ENCODE peak calls at places on chromosomes 12 and 14, in six cellular contexts. One of them, this sample, is unnamed.

GRCh38 chr12:6953417-6954315 is 2.5 kb downstream of the PTPN6 start:
- DNase-seq in adrenal gland: no peak
- DNase-seq in cardiac fibroblast: peak; percentile 47
- DNase-seq in effector memory CD4-positive, alpha-beta T cell: peak; percentile 78
- DNase-seq in IMR-90: no peak
- DNase-seq in transverse colon: peak; percentile 79
- DNase-seq in this sample: no peak

GRCh38 chr12:129332286-129332685 is 479.0 kb downstream of the GLT1D1 start:
- DNase-seq in adrenal gland: no peak
- DNase-seq in cardiac fibroblast: no peak
- DNase-seq in effector memory CD4-positive, alpha-beta T cell: no peak
- DNase-seq in IMR-90: no peak
- DNase-seq in transverse colon: no peak
- DNase-seq in this sample: no peak

GRCh38 chr12:105775351-105775750 is 363.4 kb downstream of the NUAK1 start:
- DNase-seq in adrenal gland: no peak
- DNase-seq in cardiac fibroblast: peak; percentile 72
- DNase-seq in effector memory CD4-positive, alpha-beta T cell: no peak
- DNase-seq in IMR-90: peak; percentile 23
- DNase-seq in transverse colon: no peak
- DNase-seq in this sample: peak; percentile 62

GRCh38 chr12:96236221-96236822 is 42.1 kb downstream of the ELK3 start:
- DNase-seq in adrenal gland: peak; percentile 46
- DNase-seq in cardiac fibroblast: peak; percentile 50
- DNase-seq in effector memory CD4-positive, alpha-beta T cell: no peak
- DNase-seq in IMR-90: peak; percentile 51
- DNase-seq in transverse colon: peak; percentile 25
- DNase-seq in this sample: peak; percentile 90

GRCh38 chr12:52501490-52501889 is 8.4 kb upstream of the KRT6A start:
- DNase-seq in adrenal gland: no peak
- DNase-seq in cardiac fibroblast: peak; percentile 28
- DNase-seq in effector memory CD4-positive, alpha-beta T cell: no peak
- DNase-seq in IMR-90: no peak
- DNase-seq in transverse colon: no peak
- DNase-seq in this sample: no peak

GRCh38 chr12:2691340-2692111 is 103.2 kb upstream of the FKBP4 start:
- DNase-seq in adrenal gland: no peak
- DNase-seq in cardiac fibroblast: no peak
- DNase-seq in effector memory CD4-positive, alpha-beta T cell: no peak
- DNase-seq in IMR-90: no peak
- DNase-seq in transverse colon: peak; percentile 45
- DNase-seq in this sample: no peak

GRCh38 chr12:60529723-60530122 is 933.9 kb downstream of the SLC16A7 start:
- DNase-seq in adrenal gland: no peak
- DNase-seq in cardiac fibroblast: no peak
- DNase-seq in effector memory CD4-positive, alpha-beta T cell: no peak
- DNase-seq in IMR-90: no peak
- DNase-seq in transverse colon: no peak
- DNase-seq in this sample: no peak

GRCh38 chr12:57518176-57518919 is 2.0 kb downstream of the DDIT3 start:
- DNase-seq in adrenal gland: no peak
- DNase-seq in cardiac fibroblast: peak; percentile 32
- DNase-seq in effector memory CD4-positive, alpha-beta T cell: no peak
- DNase-seq in IMR-90: no peak
- DNase-seq in transverse colon: no peak
- DNase-seq in this sample: peak; percentile 47

GRCh38 chr12:132397152-132397933 is 68.0 kb upstream of the GALNT9 start:
- DNase-seq in adrenal gland: no peak
- DNase-seq in cardiac fibroblast: no peak
- DNase-seq in effector memory CD4-positive, alpha-beta T cell: no peak
- DNase-seq in IMR-90: no peak
- DNase-seq in transverse colon: no peak
- DNase-seq in this sample: no peak

GRCh38 chr12:42094277-42094676 is 50.4 kb downstream of the GXYLT1 start:
- DNase-seq in adrenal gland: peak; percentile 60
- DNase-seq in cardiac fibroblast: peak; percentile 70
- DNase-seq in effector memory CD4-positive, alpha-beta T cell: peak; percentile 7
- DNase-seq in IMR-90: peak; percentile 72
- DNase-seq in transverse colon: no peak
- DNase-seq in this sample: peak; percentile 28

GRCh38 chr12:14777271-14777670 is 26.0 kb downstream of the WBP11 start:
- DNase-seq in adrenal gland: no peak
- DNase-seq in cardiac fibroblast: peak; percentile 33
- DNase-seq in effector memory CD4-positive, alpha-beta T cell: no peak
- DNase-seq in IMR-90: no peak
- DNase-seq in transverse colon: peak; percentile 46
- DNase-seq in this sample: no peak

GRCh38 chr14:91004987-91005386 is 55.5 kb downstream of the RPS6KA5 start:
- DNase-seq in adrenal gland: no peak
- DNase-seq in cardiac fibroblast: no peak
- DNase-seq in effector memory CD4-positive, alpha-beta T cell: no peak
- DNase-seq in IMR-90: no peak
- DNase-seq in transverse colon: no peak
- DNase-seq in this sample: no peak

GRCh38 chr14:89977668-89978067 is 21.9 kb downstream of the TDP1 start:
- DNase-seq in adrenal gland: no peak
- DNase-seq in cardiac fibroblast: no peak
- DNase-seq in effector memory CD4-positive, alpha-beta T cell: no peak
- DNase-seq in IMR-90: no peak
- DNase-seq in transverse colon: no peak
- DNase-seq in this sample: no peak

GRCh38 chr14:72433511-72433910 is 460.4 kb downstream of the DPF3 start:
- DNase-seq in adrenal gland: no peak
- DNase-seq in cardiac fibroblast: peak; percentile 36
- DNase-seq in effector memory CD4-positive, alpha-beta T cell: no peak
- DNase-seq in IMR-90: peak; percentile 59
- DNase-seq in transverse colon: no peak
- DNase-seq in this sample: peak; percentile 14

GRCh38 chr12:89999699-90000505 is 291.3 kb upstream of the ATP2B1 start:
- DNase-seq in adrenal gland: no peak
- DNase-seq in cardiac fibroblast: no peak
- DNase-seq in effector memory CD4-positive, alpha-beta T cell: no peak
- DNase-seq in IMR-90: peak; percentile 65
- DNase-seq in transverse colon: no peak
- DNase-seq in this sample: peak; percentile 84

GRCh38 chr12:49675137-49675536 is 32.1 kb downstream of the FMNL3 start:
- DNase-seq in adrenal gland: no peak
- DNase-seq in cardiac fibroblast: no peak
- DNase-seq in effector memory CD4-positive, alpha-beta T cell: no peak
- DNase-seq in IMR-90: no peak
- DNase-seq in transverse colon: no peak
- DNase-seq in this sample: no peak

GRCh38 chr12:17416748-17417147 is 673.2 kb downstream of the RERGL start:
- DNase-seq in adrenal gland: no peak
- DNase-seq in cardiac fibroblast: no peak
- DNase-seq in effector memory CD4-positive, alpha-beta T cell: no peak
- DNase-seq in IMR-90: no peak
- DNase-seq in transverse colon: no peak
- DNase-seq in this sample: no peak

GRCh38 chr12:69115955-69116354 is 123.4 kb upstream of the CPSF6 start:
- DNase-seq in adrenal gland: no peak
- DNase-seq in cardiac fibroblast: no peak
- DNase-seq in effector memory CD4-positive, alpha-beta T cell: no peak
- DNase-seq in IMR-90: no peak
- DNase-seq in transverse colon: no peak
- DNase-seq in this sample: no peak

GRCh38 chr12:110197003-110197402 is 72.8 kb downstream of the IFT81 start:
- DNase-seq in adrenal gland: no peak
- DNase-seq in cardiac fibroblast: no peak
- DNase-seq in effector memory CD4-positive, alpha-beta T cell: no peak
- DNase-seq in IMR-90: no peak
- DNase-seq in transverse colon: no peak
- DNase-seq in this sample: no peak

GRCh38 chr14:86787782-86788181 is 1205.2 kb downstream of the GALC start:
- DNase-seq in adrenal gland: no peak
- DNase-seq in cardiac fibroblast: peak; percentile 4
- DNase-seq in effector memory CD4-positive, alpha-beta T cell: no peak
- DNase-seq in IMR-90: peak; percentile 65
- DNase-seq in transverse colon: no peak
- DNase-seq in this sample: peak; percentile 61

GRCh38 chr14:68653108-68653507 is 139.8 kb downstream of the ZFP36L1 start:
- DNase-seq in adrenal gland: no peak
- DNase-seq in cardiac fibroblast: no peak
- DNase-seq in effector memory CD4-positive, alpha-beta T cell: no peak
- DNase-seq in IMR-90: no peak
- DNase-seq in transverse colon: no peak
- DNase-seq in this sample: no peak

GRCh38 chr14:99876406-99876805 is 83.2 kb downstream of the EML1 start:
- DNase-seq in adrenal gland: no peak
- DNase-seq in cardiac fibroblast: no peak
- DNase-seq in effector memory CD4-positive, alpha-beta T cell: no peak
- DNase-seq in IMR-90: no peak
- DNase-seq in transverse colon: no peak
- DNase-seq in this sample: no peak

DNA sequence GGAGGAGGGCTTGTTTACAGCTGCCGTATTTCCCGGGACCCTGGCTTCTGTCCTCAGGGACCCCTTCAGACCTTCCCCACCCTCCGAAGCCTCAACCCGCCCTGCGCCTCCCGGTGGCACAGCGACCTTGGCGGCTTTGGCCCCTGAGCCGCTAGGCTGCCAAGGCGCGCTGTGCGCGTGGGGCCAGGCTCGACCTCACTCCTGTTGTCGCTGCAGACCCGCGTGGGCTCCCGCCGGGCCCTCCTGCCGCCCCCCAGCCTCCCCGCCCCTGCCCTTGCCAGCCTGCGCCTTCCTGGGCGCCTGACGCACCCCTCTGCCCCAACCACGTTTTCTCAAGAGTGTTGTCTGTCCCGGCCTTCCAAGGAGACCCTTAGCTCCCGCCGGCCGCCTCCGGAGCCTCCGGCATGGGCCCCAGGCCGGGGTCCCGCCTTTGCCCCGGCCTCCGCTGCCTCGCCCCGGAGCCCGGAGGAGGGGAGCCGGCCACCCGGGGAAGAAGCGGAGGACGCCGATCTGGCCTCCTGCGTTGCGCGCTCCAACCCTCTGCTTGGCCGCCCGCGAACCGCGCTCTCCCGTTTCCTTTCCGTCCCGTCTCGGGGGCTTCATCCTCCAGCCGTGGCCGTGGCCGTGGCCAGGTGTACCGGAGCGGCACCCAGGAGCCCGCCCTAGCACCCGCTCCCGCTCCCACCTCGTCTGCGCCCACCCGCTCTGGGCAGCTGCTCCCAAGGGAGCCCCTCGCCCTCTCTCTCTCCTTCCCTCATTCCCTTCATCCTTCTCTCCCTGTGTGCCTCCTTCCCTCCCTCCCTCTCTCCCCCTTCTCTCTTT is 19.9 kb downstream of the PPP2R5C start:
- DNase-seq in adrenal gland: peak; percentile 52
- DNase-seq in cardiac fibroblast: peak; percentile 18
- DNase-seq in effector memory CD4-positive, alpha-beta T cell: no peak
- DNase-seq in IMR-90: no peak
- DNase-seq in transverse colon: no peak
- DNase-seq in this sample: no peak
- H3K4me3 ChIP-seq in adrenal gland: peak overlapping the region; percentile 56
- H3K4me3 ChIP-seq in cardiac fibroblast: peak overlapping the region; percentile 46
- H3K4me3 ChIP-seq in effector memory CD4-positive, alpha-beta T cell: peak overlapping the region; percentile 73
- H3K4me3 ChIP-seq in IMR-90: peak overlapping the region; percentile 51
- H3K4me3 ChIP-seq in transverse colon: peak overlapping the region; percentile 46
- H3K4me3 ChIP-seq in this sample: peak overlapping the region; percentile 54

DNA sequence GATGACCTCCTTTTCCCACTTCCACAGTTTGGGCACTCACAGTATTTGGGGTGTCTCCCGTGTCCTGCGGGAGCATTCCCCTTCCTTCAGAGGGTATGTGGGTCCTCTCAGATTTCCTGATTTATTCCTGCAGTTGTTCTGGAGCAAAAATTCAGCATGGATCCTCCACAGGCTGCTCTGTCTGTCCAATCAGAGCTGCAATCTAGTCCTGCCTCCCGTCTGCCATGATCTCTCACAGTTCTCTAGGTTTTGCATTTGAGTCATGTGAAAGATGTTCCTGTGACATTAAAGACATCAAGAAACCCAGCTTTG is 435.9 kb downstream of the TMTC2 start:
- DNase-seq in adrenal gland: no peak
- DNase-seq in cardiac fibroblast: no peak
- DNase-seq in effector memory CD4-positive, alpha-beta T cell: no peak
- DNase-seq in IMR-90: no peak
- DNase-seq in transverse colon: no peak
- DNase-seq in this sample: no peak
- H3K4me3 ChIP-seq in adrenal gland: no peak overlapping the region
- H3K4me3 ChIP-seq in cardiac fibroblast: no peak overlapping the region
- H3K4me3 ChIP-seq in effector memory CD4-positive, alpha-beta T cell: no peak overlapping the region
- H3K4me3 ChIP-seq in IMR-90: no peak overlapping the region
- H3K4me3 ChIP-seq in transverse colon: no peak overlapping the region
- H3K4me3 ChIP-seq in this sample: peak overlapping the region; percentile 38

GRCh38 chr14:52876806-52877205 is 74.0 kb downstream of the FERMT2 start:
- DNase-seq in adrenal gland: no peak
- DNase-seq in cardiac fibroblast: no peak
- DNase-seq in effector memory CD4-positive, alpha-beta T cell: no peak
- DNase-seq in IMR-90: no peak
- DNase-seq in transverse colon: no peak
- DNase-seq in this sample: no peak

GRCh38 chr14:52874389-52874788 is 76.5 kb downstream of the FERMT2 start:
- DNase-seq in adrenal gland: no peak
- DNase-seq in cardiac fibroblast: no peak
- DNase-seq in effector memory CD4-positive, alpha-beta T cell: no peak
- DNase-seq in IMR-90: no peak
- DNase-seq in transverse colon: no peak
- DNase-seq in this sample: no peak

GRCh38 chr14:52877628-52878027 is 73.2 kb downstream of the FERMT2 start:
- DNase-seq in adrenal gland: no peak
- DNase-seq in cardiac fibroblast: peak; percentile 69
- DNase-seq in effector memory CD4-positive, alpha-beta T cell: no peak
- DNase-seq in IMR-90: peak; percentile 72
- DNase-seq in transverse colon: no peak
- DNase-seq in this sample: peak; percentile 63

GRCh38 chr14:52876311-52876710 is 74.5 kb downstream of the FERMT2 start:
- DNase-seq in adrenal gland: no peak
- DNase-seq in cardiac fibroblast: peak; percentile 80
- DNase-seq in effector memory CD4-positive, alpha-beta T cell: no peak
- DNase-seq in IMR-90: peak; percentile 77
- DNase-seq in transverse colon: no peak
- DNase-seq in this sample: peak; percentile 68

GRCh38 chr14:52875707-52876106 is 75.1 kb downstream of the FERMT2 start:
- DNase-seq in adrenal gland: no peak
- DNase-seq in cardiac fibroblast: peak; percentile 61
- DNase-seq in effector memory CD4-positive, alpha-beta T cell: no peak
- DNase-seq in IMR-90: no peak
- DNase-seq in transverse colon: no peak
- DNase-seq in this sample: no peak
- H3K4me3 ChIP-seq in adrenal gland: no peak overlapping the region
- H3K4me3 ChIP-seq in cardiac fibroblast: no peak overlapping the region
- H3K4me3 ChIP-seq in effector memory CD4-positive, alpha-beta T cell: no peak overlapping the region
- H3K4me3 ChIP-seq in IMR-90: no peak overlapping the region
- H3K4me3 ChIP-seq in transverse colon: no peak overlapping the region
- H3K4me3 ChIP-seq in this sample: no peak overlapping the region

GRCh38 chr12:71665109-71665476 is 992 bp downstream of the THAP2 start:
- DNase-seq in adrenal gland: no peak
- DNase-seq in cardiac fibroblast: no peak
- DNase-seq in effector memory CD4-positive, alpha-beta T cell: no peak
- DNase-seq in IMR-90: no peak
- DNase-seq in transverse colon: no peak
- DNase-seq in this sample: no peak
- H3K4me3 ChIP-seq in adrenal gland: peak overlapping the region; percentile 65
- H3K4me3 ChIP-seq in cardiac fibroblast: peak overlapping the region; percentile 95
- H3K4me3 ChIP-seq in effector memory CD4-positive, alpha-beta T cell: peak overlapping the region; percentile 89
- H3K4me3 ChIP-seq in IMR-90: peak overlapping the region; percentile 68
- H3K4me3 ChIP-seq in transverse colon: peak overlapping the region; percentile 85
- H3K4me3 ChIP-seq in this sample: peak overlapping the region; percentile 92

This sample was measured in AG10803.